ENCODE peak calls at places on chromosomes 3 and 15, in seven cellular contexts. One of them, this sample, is unnamed.

GRCh38 chr3:153313307-153313945 is 151.4 kb downstream of the RAP2B start:
- DNase-seq in GM23248: peak
- DNase-seq in effector memory CD4-positive, alpha-beta T cell: no peak
- DNase-seq in heart left ventricle: no peak
- DNase-seq in lower lobe of right lung: no peak
- DNase-seq in stomach: no peak
- DNase-seq in esophagus muscularis mucosa: no peak
- DNase-seq in this sample: no peak

GRCh38 chr3:61864886-61865285 is 303.5 kb downstream of the PTPRG start:
- DNase-seq in GM23248: peak
- DNase-seq in effector memory CD4-positive, alpha-beta T cell: no peak
- DNase-seq in heart left ventricle: no peak
- DNase-seq in lower lobe of right lung: no peak
- DNase-seq in stomach: no peak
- DNase-seq in esophagus muscularis mucosa: no peak
- DNase-seq in this sample: no peak

GRCh38 chr3:49248828-49249227 is 28.2 kb downstream of the C3orf62 start:
- DNase-seq in GM23248: peak
- DNase-seq in effector memory CD4-positive, alpha-beta T cell: no peak
- DNase-seq in heart left ventricle: no peak
- DNase-seq in lower lobe of right lung: no peak
- DNase-seq in stomach: no peak
- DNase-seq in esophagus muscularis mucosa: no peak
- DNase-seq in this sample: peak

GRCh38 chr3:8668216-8668615 is 23.6 kb upstream of the SSUH2 start:
- DNase-seq in GM23248: peak
- DNase-seq in effector memory CD4-positive, alpha-beta T cell: no peak
- DNase-seq in heart left ventricle: no peak
- DNase-seq in lower lobe of right lung: no peak
- DNase-seq in stomach: no peak
- DNase-seq in esophagus muscularis mucosa: no peak
- DNase-seq in this sample: no peak

GRCh38 chr3:126634803-126635202 is 20.1 kb downstream of the TXNRD3 start:
- DNase-seq in GM23248: no peak
- DNase-seq in effector memory CD4-positive, alpha-beta T cell: no peak
- DNase-seq in heart left ventricle: no peak
- DNase-seq in lower lobe of right lung: no peak
- DNase-seq in stomach: no peak
- DNase-seq in esophagus muscularis mucosa: no peak
- DNase-seq in this sample: no peak

GRCh38 chr3:5016218-5017161 is 37.3 kb downstream of the BHLHE40 start:
- DNase-seq in GM23248: peak
- DNase-seq in effector memory CD4-positive, alpha-beta T cell: peak
- DNase-seq in heart left ventricle: peak
- DNase-seq in lower lobe of right lung: peak
- DNase-seq in stomach: peak
- DNase-seq in esophagus muscularis mucosa: no peak
- DNase-seq in this sample: peak

GRCh38 chr3:104359546-104359945 is 1007.2 kb upstream of the ALCAM start:
- DNase-seq in GM23248: peak
- DNase-seq in effector memory CD4-positive, alpha-beta T cell: no peak
- DNase-seq in heart left ventricle: no peak
- DNase-seq in lower lobe of right lung: no peak
- DNase-seq in stomach: no peak
- DNase-seq in esophagus muscularis mucosa: no peak
- DNase-seq in this sample: no peak

GRCh38 chr3:185280572-185281365 is 26.9 kb upstream of the EHHADH start:
- DNase-seq in GM23248: peak
- DNase-seq in effector memory CD4-positive, alpha-beta T cell: no peak
- DNase-seq in heart left ventricle: no peak
- DNase-seq in lower lobe of right lung: no peak
- DNase-seq in stomach: no peak
- DNase-seq in esophagus muscularis mucosa: no peak
- DNase-seq in this sample: no peak

GRCh38 chr3:136377499-136377898 is 127.4 kb downstream of the PCCB start:
- DNase-seq in GM23248: no peak
- DNase-seq in effector memory CD4-positive, alpha-beta T cell: no peak
- DNase-seq in heart left ventricle: no peak
- DNase-seq in lower lobe of right lung: no peak
- DNase-seq in stomach: no peak
- DNase-seq in esophagus muscularis mucosa: no peak
- DNase-seq in this sample: no peak

GRCh38 chr3:65548848-65549625 is 489.7 kb downstream of the MAGI1 start:
- DNase-seq in GM23248: peak
- DNase-seq in effector memory CD4-positive, alpha-beta T cell: no peak
- DNase-seq in heart left ventricle: peak
- DNase-seq in lower lobe of right lung: peak
- DNase-seq in stomach: no peak
- DNase-seq in esophagus muscularis mucosa: no peak
- DNase-seq in this sample: peak

GRCh38 chr15:49987896-49988295 is 131.1 kb downstream of the ATP8B4 start:
- DNase-seq in GM23248: no peak
- DNase-seq in effector memory CD4-positive, alpha-beta T cell: no peak
- DNase-seq in heart left ventricle: no peak
- DNase-seq in lower lobe of right lung: no peak
- DNase-seq in stomach: no peak
- DNase-seq in esophagus muscularis mucosa: no peak
- DNase-seq in this sample: no peak
- H3K27ac ChIP-seq in GM23248: no peak
- H3K27ac ChIP-seq in effector memory CD4-positive, alpha-beta T cell: no peak
- H3K27ac ChIP-seq in heart left ventricle: no peak
- H3K27ac ChIP-seq in lower lobe of right lung: no peak
- H3K27ac ChIP-seq in stomach: peak
- H3K27ac ChIP-seq in esophagus muscularis mucosa: peak
- H3K27ac ChIP-seq in this sample: no peak

DNA sequence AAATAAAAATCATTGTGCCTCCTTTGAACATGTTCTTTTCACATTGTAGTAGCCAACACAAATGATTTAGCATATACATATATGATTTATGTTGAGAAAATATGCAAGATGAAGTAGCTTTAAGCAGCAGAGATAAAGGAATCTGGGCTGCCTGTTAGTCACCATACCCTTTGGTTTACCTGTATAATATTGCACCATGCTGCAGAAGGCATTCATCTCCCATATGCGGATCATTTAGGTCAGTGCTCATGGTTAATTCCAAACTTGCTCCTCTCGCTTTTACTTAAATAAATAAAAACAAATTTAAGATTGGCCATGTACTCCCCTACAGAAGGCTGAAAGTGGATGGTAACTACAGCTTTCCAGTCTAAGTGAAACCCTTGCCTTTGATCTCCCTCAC is 86.7 kb upstream of the TBL1XR1 start:
- DNase-seq in GM23248: no peak
- DNase-seq in effector memory CD4-positive, alpha-beta T cell: no peak
- DNase-seq in heart left ventricle: no peak
- DNase-seq in lower lobe of right lung: no peak
- DNase-seq in stomach: no peak
- DNase-seq in esophagus muscularis mucosa: no peak
- DNase-seq in this sample: no peak
- H3K27ac ChIP-seq in GM23248: no peak
- H3K27ac ChIP-seq in effector memory CD4-positive, alpha-beta T cell: no peak
- H3K27ac ChIP-seq in heart left ventricle: no peak
- H3K27ac ChIP-seq in lower lobe of right lung: no peak
- H3K27ac ChIP-seq in stomach: no peak
- H3K27ac ChIP-seq in esophagus muscularis mucosa: no peak
- H3K27ac ChIP-seq in this sample: no peak

GRCh38 chr15:48031973-48032372 is 88.8 kb upstream of the SLC24A5 start:
- DNase-seq in GM23248: no peak
- DNase-seq in effector memory CD4-positive, alpha-beta T cell: no peak
- DNase-seq in heart left ventricle: no peak
- DNase-seq in lower lobe of right lung: no peak
- DNase-seq in stomach: no peak
- DNase-seq in esophagus muscularis mucosa: peak
- DNase-seq in this sample: no peak

GRCh38 chr15:48028712-48029111 is 92.1 kb upstream of the SLC24A5 start:
- DNase-seq in GM23248: no peak
- DNase-seq in effector memory CD4-positive, alpha-beta T cell: no peak
- DNase-seq in heart left ventricle: no peak
- DNase-seq in lower lobe of right lung: no peak
- DNase-seq in stomach: no peak
- DNase-seq in esophagus muscularis mucosa: peak
- DNase-seq in this sample: no peak

GRCh38 chr15:48029656-48030055 is 91.1 kb upstream of the SLC24A5 start:
- DNase-seq in GM23248: no peak
- DNase-seq in effector memory CD4-positive, alpha-beta T cell: no peak
- DNase-seq in heart left ventricle: no peak
- DNase-seq in lower lobe of right lung: no peak
- DNase-seq in stomach: no peak
- DNase-seq in esophagus muscularis mucosa: peak
- DNase-seq in this sample: no peak

GRCh38 chr15:48031466-48031865 is 89.3 kb upstream of the SLC24A5 start:
- DNase-seq in GM23248: no peak
- DNase-seq in effector memory CD4-positive, alpha-beta T cell: no peak
- DNase-seq in heart left ventricle: no peak
- DNase-seq in lower lobe of right lung: no peak
- DNase-seq in stomach: no peak
- DNase-seq in esophagus muscularis mucosa: peak
- DNase-seq in this sample: no peak

GRCh38 chr15:48032911-48033310 is 87.9 kb upstream of the SLC24A5 start:
- DNase-seq in GM23248: no peak
- DNase-seq in effector memory CD4-positive, alpha-beta T cell: no peak
- DNase-seq in heart left ventricle: no peak
- DNase-seq in lower lobe of right lung: no peak
- DNase-seq in stomach: no peak
- DNase-seq in esophagus muscularis mucosa: peak
- DNase-seq in this sample: no peak
- H3K27ac ChIP-seq in GM23248: no peak
- H3K27ac ChIP-seq in effector memory CD4-positive, alpha-beta T cell: no peak
- H3K27ac ChIP-seq in heart left ventricle: no peak
- H3K27ac ChIP-seq in lower lobe of right lung: no peak
- H3K27ac ChIP-seq in stomach: no peak
- H3K27ac ChIP-seq in esophagus muscularis mucosa: no peak
- H3K27ac ChIP-seq in this sample: no peak

DNA sequence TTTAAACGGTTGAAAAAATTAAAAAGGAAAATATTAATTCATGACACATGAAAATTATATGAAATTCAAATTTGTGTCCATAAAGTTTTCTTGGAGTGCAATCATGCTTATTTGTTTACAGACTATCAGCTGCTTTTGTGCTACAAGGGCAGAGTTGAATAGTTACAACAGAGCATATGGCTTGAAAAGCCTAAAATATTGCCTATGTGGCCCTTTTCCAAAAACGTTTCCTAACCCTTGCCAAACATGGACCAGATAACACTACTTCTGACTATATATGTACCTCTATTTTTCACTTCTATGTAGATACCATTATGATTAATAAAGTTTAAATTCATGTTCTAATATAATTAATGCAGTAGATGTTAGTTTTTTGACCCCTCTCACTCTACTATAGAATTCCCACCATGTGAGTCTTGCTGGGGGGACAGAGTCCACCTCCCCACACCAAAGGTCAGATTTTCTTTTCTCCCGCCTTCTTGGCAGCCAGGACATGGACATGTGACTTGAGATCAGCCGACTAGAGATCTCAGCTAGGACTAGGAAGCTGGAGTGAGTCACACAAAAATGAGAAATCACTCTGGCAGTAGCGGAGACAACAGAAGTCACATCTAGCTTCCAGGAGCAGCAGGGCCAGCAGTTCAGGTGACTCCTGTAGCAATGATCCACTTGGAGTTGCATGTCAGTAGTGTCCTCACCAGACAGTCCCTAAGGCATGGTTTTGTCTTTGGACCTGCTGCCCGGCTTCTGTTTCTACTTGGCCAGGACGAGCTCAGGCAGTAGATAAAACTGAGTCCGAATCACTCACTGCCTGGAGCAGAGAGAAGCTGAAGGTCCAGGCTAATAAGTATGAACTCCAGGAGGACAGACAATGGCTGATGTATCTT is 22.4 kb downstream of the CIAO2A start:
- DNase-seq in GM23248: peak
- DNase-seq in effector memory CD4-positive, alpha-beta T cell: no peak
- DNase-seq in heart left ventricle: peak
- DNase-seq in lower lobe of right lung: no peak
- DNase-seq in stomach: peak
- DNase-seq in esophagus muscularis mucosa: no peak
- DNase-seq in this sample: no peak
- H3K27ac ChIP-seq in GM23248: peak
- H3K27ac ChIP-seq in effector memory CD4-positive, alpha-beta T cell: no peak
- H3K27ac ChIP-seq in heart left ventricle: peak
- H3K27ac ChIP-seq in lower lobe of right lung: peak
- H3K27ac ChIP-seq in stomach: peak
- H3K27ac ChIP-seq in esophagus muscularis mucosa: peak
- H3K27ac ChIP-seq in this sample: peak

GRCh38 chr15:60003243-60004018 is 680 bp upstream of the FOXB1 start:
- DNase-seq in GM23248: no peak
- DNase-seq in effector memory CD4-positive, alpha-beta T cell: no peak
- DNase-seq in heart left ventricle: no peak
- DNase-seq in lower lobe of right lung: no peak
- DNase-seq in stomach: no peak
- DNase-seq in esophagus muscularis mucosa: no peak
- DNase-seq in this sample: no peak
- H3K27ac ChIP-seq in GM23248: no peak
- H3K27ac ChIP-seq in effector memory CD4-positive, alpha-beta T cell: no peak
- H3K27ac ChIP-seq in heart left ventricle: no peak
- H3K27ac ChIP-seq in lower lobe of right lung: no peak
- H3K27ac ChIP-seq in stomach: no peak
- H3K27ac ChIP-seq in esophagus muscularis mucosa: no peak
- H3K27ac ChIP-seq in this sample: no peak

DNA sequence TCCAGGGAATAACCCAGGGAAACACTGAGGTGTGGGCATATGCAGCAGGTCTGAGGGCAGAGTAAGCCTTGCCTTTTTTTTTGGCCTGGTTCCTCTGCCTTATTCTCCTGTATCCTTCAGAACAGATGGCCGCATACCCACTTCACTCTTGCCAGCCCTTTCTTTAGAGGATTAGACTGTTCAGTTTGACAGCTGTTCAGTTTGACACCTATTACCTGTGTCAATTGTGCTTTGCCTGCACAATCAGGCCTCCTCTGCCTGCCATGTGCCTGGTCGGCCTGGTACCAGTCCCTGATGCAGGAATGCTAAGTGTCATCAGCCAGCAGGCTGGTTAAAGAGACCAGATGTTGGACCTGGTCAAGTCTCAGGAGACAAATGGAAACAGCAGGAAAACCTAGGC is 22.3 kb downstream of the TM6SF1 start:
- DNase-seq in GM23248: no peak
- DNase-seq in effector memory CD4-positive, alpha-beta T cell: no peak
- DNase-seq in heart left ventricle: no peak
- DNase-seq in lower lobe of right lung: no peak
- DNase-seq in stomach: no peak
- DNase-seq in esophagus muscularis mucosa: no peak
- DNase-seq in this sample: no peak
- H3K27ac ChIP-seq in GM23248: no peak
- H3K27ac ChIP-seq in effector memory CD4-positive, alpha-beta T cell: no peak
- H3K27ac ChIP-seq in heart left ventricle: no peak
- H3K27ac ChIP-seq in lower lobe of right lung: no peak
- H3K27ac ChIP-seq in stomach: no peak
- H3K27ac ChIP-seq in esophagus muscularis mucosa: no peak
- H3K27ac ChIP-seq in this sample: no peak